ENCODE peak calls at places on chromosome 17, in four cellular contexts. N is right lobe of liver, X is left ventricle myocardium inferior, I is SJSA1. K is an unnamed sample. For H3K27me3, the result is how much of the 10 kb centered on the place peaks cover.

GRCh38 chr17:1714980-1715802 is 5.0 kb upstream of the TLCD2 start:
- DNase-seq in N (peak), X (peak), I (peak), K (peak)

GRCh38 chr17:18059283-18059682 is 20.1 kb downstream of the GID4 start:
- DNase-seq in N (no peak), X (no peak), I (no peak), K (no peak)

GRCh38 chr17:27917000-27917399 is 23.8 kb upstream of the LYRM9 start:
- DNase-seq in N (no peak), X (no peak), I (no peak), K (no peak)

GRCh38 chr17:39753514-39754160 is 15.9 kb downstream of the GRB7 start:
- DNase-seq in N (peak), X (peak), I (peak), K (no peak)

GRCh38 chr17:41527076-41528023 is 758 bp downstream of the KRT19 start:
- DNase-seq in N (no peak), X (no peak), I (no peak), K (peak)

GRCh38 chr17:66507103-66507923 is 204.9 kb downstream of the PRKCA start:
- DNase-seq in N (no peak), X (no peak), I (no peak), K (no peak)

GRCh38 chr17:67066717-67067116 is 22.4 kb downstream of the CACNG1 start:
- DNase-seq in N (no peak), X (no peak), I (no peak), K (no peak)

GRCh38 chr17:44111777-44112176 is 11.7 kb downstream of the HDAC5 start:
- DNase-seq in N (no peak), X (no peak), I (no peak), K (no peak)

GRCh38 chr17:49494937-49495841 is at the start of gene NGFR:
- DNase-seq in N (no peak), X (peak), I (no peak), K (no peak)

GRCh38 chr17:18006495-18007239 is 32.3 kb downstream of the ATPAF2 start:
- DNase-seq in N (no peak), X (no peak), I (no peak), K (no peak)

GRCh38 chr17:61209524-61209923 is 190.1 kb upstream of the TBX2 start:
- DNase-seq in N (no peak), X (no peak), I (no peak), K (no peak)

GRCh38 chr17:48153711-48154642 is 46.4 kb downstream of the SNX11 start:
- DNase-seq in N (peak), X (no peak), I (peak), K (no peak)

GRCh38 chr17:34756670-34757021 is 177.3 kb downstream of the TMEM132E start:
- DNase-seq in N (no peak), X (no peak), I (no peak), K (no peak)
- H3K27me3 ChIP-seq in N (under half), X (half or more), I (under half), K (under half)

GRCh38 chr17:71335212-71335611 is 785.6 kb upstream of the SOX9 start:
- DNase-seq in N (no peak), X (no peak), I (no peak), K (no peak)

GRCh38 chr17:71338396-71338795 is 782.4 kb upstream of the SOX9 start:
- DNase-seq in N (no peak), X (no peak), I (no peak), K (no peak)

GRCh38 chr17:71339219-71339618 is 781.6 kb upstream of the SOX9 start:
- DNase-seq in N (no peak), X (no peak), I (no peak), K (no peak)

GRCh38 chr17:71334041-71334781 is 786.6 kb upstream of the SOX9 start:
- DNase-seq in N (no peak), X (no peak), I (no peak), K (no peak)

GRCh38 chr17:71337903-71338302 is 782.9 kb upstream of the SOX9 start:
- DNase-seq in N (no peak), X (no peak), I (no peak), K (no peak)
- H3K27ac ChIP-seq in N (no peak), X (no peak), I (no peak), K (no peak)

GRCh38 chr17:78343099-78343432 is 16.8 kb downstream of the SOCS3 start:
- DNase-seq in N (peak), X (peak), I (peak), K (peak)
- H3K4me3 ChIP-seq in N (no peak), X (peak), I (no peak), K (no peak)

GRCh38 chr17:73912360-73912746 is 268.1 kb upstream of the SDK2 start:
- DNase-seq in N (no peak), X (no peak), I (no peak), K (no peak)
- H3K27me3 ChIP-seq in N (under half), X (half or more), I (under half), K (under half)

GRCh38 chr17:45172232-45172540 is 10.5 kb downstream of the HEXIM2 start:
- DNase-seq in N (no peak), X (no peak), I (no peak), K (no peak)

GRCh38 chr17:45168991-45169752 is 7.5 kb downstream of the HEXIM2 start:
- DNase-seq in N (no peak), X (no peak), I (no peak), K (no peak)

GRCh38 chr17:45170976-45171337 is 9.3 kb downstream of the HEXIM2 start:
- DNase-seq in N (no peak), X (peak), I (no peak), K (peak)

GRCh38 chr17:45171338-45172231 is 9.9 kb downstream of the HEXIM2 start:
- DNase-seq in N (no peak), X (no peak), I (no peak), K (peak)

DNA sequence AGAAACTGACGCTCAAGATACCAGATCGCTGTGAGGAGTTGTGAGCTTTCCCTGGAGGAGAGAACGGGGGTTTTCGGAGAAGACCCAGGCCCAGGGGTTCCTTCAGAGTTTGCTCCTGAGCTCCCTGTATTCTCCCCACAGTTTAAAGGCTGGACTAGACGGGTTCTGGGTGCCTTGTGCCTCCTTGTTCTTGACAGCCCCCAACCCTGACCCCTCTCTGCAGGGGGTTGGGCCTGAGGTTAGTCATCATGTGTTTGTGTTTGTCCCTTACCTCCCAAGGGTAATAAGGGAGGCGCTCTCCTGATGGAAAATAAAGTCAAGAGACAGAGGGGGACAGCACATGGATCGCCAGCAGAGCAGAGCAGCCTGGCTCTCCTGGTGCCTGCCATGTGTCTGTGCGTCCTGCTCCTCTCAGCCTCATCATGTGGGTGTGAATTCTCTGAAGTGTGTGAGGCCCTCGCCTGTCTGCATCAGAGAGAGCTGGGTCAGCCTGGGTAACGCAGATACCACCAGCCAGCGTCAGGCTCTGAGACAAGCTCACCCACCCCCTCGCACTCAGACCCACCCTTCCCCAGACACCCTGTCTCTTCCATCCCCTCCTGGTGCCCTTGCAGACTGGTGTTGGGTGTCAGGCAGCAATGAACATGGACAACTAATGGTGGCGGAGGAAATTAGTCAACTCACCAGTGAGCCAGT is 8.8 kb downstream of the HEXIM2 start:
- DNase-seq in N (no peak), X (no peak), I (no peak), K (no peak)
- H3K27ac ChIP-seq in N (peak), X (peak), I (peak), K (peak)

GRCh38 chr17:58411408-58411894 is 5.9 kb downstream of the RNF43 start:
- DNase-seq in N (no peak), X (no peak), I (no peak), K (no peak)

GRCh38 chr17:58412064-58412703 is 5.2 kb downstream of the RNF43 start:
- DNase-seq in N (no peak), X (no peak), I (no peak), K (no peak)

GRCh38 chr17:58414596-58414997 is 2.7 kb downstream of the RNF43 start:
- DNase-seq in N (no peak), X (no peak), I (no peak), K (no peak)

GRCh38 chr17:58413684-58414083 is 3.6 kb downstream of the RNF43 start:
- DNase-seq in N (no peak), X (no peak), I (no peak), K (no peak)

DNA sequence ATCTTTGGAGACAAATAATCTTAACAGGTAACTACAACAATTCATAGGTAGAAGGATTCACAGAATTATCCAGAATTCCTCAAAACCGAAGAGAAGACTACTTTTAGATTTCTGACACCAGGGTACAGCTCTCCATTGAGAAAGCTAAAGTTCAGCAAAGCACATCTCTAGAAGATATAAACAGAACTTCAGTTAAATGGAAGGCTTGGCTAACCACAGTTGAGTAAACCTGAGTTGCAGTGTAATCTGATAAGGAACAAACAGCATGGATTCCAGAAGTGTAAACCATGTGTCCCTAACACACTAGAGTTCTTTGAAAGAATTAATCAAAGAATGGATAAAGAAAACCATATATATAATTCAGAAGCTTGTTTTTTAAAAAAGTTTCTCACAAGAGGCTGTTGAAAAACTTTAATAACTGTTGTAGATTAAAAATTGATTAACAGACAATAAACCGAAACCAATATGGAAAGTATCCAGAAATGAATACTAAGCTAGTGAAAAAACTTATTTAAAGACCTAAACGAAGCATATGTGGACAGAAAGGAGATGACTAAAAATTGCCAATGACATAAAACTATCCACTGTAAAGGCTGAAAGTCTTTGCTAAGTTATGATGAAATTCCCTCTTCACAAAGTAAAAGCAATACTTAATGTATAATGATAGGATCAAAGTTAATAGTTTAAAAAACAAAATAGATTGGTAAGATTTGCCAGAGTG is 4.3 kb downstream of the RNF43 start:
- DNase-seq in N (no peak), X (no peak), I (no peak), K (no peak)
- H3K4me3 ChIP-seq in N (peak), X (peak), I (no peak), K (peak)

GRCh38 chr17:79862259-79862658 is 23.0 kb upstream of the CBX4 start:
- DNase-seq in N (no peak), X (no peak), I (no peak), K (peak)

GRCh38 chr17:79857095-79857494 is 17.9 kb upstream of the CBX4 start:
- DNase-seq in N (no peak), X (no peak), I (no peak), K (no peak)

GRCh38 chr17:79861371-79862216 is 22.4 kb upstream of the CBX4 start:
- DNase-seq in N (no peak), X (no peak), I (no peak), K (peak)

GRCh38 chr17:79862771-79863440 is 23.7 kb upstream of the CBX4 start:
- DNase-seq in N (no peak), X (no peak), I (no peak), K (peak)

DNA sequence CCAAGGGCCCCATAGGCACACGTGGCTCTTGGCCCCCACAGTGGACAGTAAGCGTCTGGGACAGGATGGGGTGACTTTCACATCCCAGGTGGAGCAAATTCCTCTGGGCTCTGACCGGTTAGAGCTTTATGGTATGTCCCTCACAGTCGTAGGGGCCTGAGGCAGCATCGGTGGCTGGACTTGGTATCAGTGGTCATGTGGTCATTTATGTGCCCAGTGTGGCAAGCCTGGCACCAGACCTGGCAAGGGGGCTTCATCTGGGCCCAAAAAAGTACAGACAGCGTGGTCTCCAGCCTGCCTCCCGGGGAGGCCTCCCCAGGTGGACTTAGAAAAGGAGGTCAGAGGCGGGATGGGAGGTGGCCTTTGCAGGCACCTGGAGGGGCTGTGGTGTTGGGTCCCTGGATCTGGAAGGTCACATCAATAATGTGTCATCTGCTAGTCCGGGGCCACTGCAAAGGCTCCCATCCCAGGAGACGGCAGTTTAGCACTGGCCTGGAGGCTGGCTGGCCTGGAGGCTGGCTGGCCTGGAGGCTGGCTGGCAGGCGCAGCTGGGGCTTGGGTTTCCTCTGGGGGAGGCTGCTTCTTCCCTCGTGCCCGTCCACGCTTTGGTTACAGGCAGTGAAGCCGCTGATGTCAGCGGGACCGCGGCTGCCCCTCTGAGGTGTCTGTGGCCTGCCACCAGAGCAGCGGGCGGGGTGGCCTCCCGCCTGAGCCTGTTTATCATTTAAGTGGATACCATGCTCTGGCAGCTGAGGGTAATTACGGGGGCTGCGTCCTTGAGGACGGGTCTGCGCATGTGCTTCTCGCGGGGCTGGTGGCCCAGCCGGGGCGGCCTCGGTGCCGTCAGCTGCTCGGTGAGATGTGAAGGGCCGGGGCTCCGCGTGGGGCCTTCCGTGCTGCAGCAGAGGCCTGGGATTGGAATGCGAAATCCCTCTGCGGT is 20.7 kb upstream of the CBX4 start:
- DNase-seq in N (no peak), X (no peak), I (peak), K (peak)
- H3K27me3 ChIP-seq in N (under half), X (half or more), I (under half), K (under half)

DNA sequence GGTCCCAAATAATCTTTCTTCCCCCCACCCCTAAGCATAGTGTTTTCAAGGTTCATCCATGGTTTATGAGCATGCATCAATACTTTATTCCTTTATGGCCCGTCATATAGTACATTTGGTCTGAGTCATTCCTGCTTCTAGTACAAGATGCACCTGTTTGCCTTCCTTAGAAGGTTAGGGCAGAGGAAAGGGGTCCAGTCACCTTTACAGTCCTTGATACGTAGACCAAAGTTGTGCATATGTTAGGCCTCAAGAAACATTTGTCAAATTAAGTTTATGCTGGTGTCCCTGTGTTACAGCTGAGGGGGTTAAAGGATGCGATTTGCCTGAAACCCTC is 1.4 kb downstream of the CYB5D2 start:
- DNase-seq in N (no peak), X (no peak), I (no peak), K (no peak)
- H3K27ac ChIP-seq in N (peak), X (peak), I (peak), K (peak)

K was measured in lower lobe of right lung.